ENCODE peak calls at places on chromosomes 5 and 9, in four cellular contexts. F is body of pancreas, I is right lobe of liver, Z is OCI-LY7. N is an unnamed sample.

GRCh38 chr9:114225534-114226288 is 70.4 kb downstream of the COL27A1 start:
- DNase-seq in F (no peak), I (no peak), Z (no peak), N (no peak)

GRCh38 chr5:42157215-42157614 is 232.1 kb downstream of the FBXO4 start:
- DNase-seq in F (no peak), I (no peak), Z (no peak), N (no peak)

GRCh38 chr9:13139641-13140171 is 139.8 kb downstream of the MPDZ start:
- DNase-seq in F (no peak), I (no peak), Z (no peak), N (peak)

GRCh38 chr5:137304227-137304874 is 194.8 kb downstream of the SPOCK1 start:
- DNase-seq in F (peak), I (peak), Z (no peak), N (no peak)

GRCh38 chr5:142571921-142572320 is 114.0 kb downstream of the FGF1 start:
- DNase-seq in F (no peak), I (no peak), Z (no peak), N (no peak)

GRCh38 chr9:130912932-130913598 is 16.5 kb upstream of the QRFP start:
- DNase-seq in F (no peak), I (no peak), Z (no peak), N (no peak)

GRCh38 chr9:131546336-131547084 is 1.2 kb downstream of the PRRT1B start:
- DNase-seq in F (peak), I (no peak), Z (no peak), N (peak)

GRCh38 chr9:136799079-136799853 is 3.1 kb downstream of the CCDC183 start:
- DNase-seq in F (peak), I (peak), Z (no peak), N (peak)

GRCh38 chr9:87350915-87351314 is 146.8 kb upstream of the DAPK1 start:
- DNase-seq in F (no peak), I (no peak), Z (no peak), N (no peak)

GRCh38 chr9:14423816-14424261 is 109.9 kb upstream of the NFIB start:
- DNase-seq in F (no peak), I (no peak), Z (no peak), N (no peak)

GRCh38 chr5:69522035-69522434 is 29.4 kb downstream of the OCLN start:
- DNase-seq in F (no peak), I (no peak), Z (no peak), N (no peak)

GRCh38 chr5:176693477-176693851 is 46.2 kb downstream of the TSPAN17 start:
- DNase-seq in F (no peak), I (no peak), Z (no peak), N (peak)

GRCh38 chr5:31029925-31030324 is 163.6 kb upstream of the CDH6 start:
- DNase-seq in F (no peak), I (no peak), Z (no peak), N (no peak)

GRCh38 chr5:66814146-66814991 is 218.2 kb downstream of the MAST4 start:
- DNase-seq in F (peak), I (no peak), Z (peak), N (peak)

GRCh38 chr5:124738751-124739559 is 7.5 kb downstream of the ZNF608 start:
- DNase-seq in F (no peak), I (no peak), Z (peak), N (no peak)
- TF ChIP-seq CTCF in F (peak), I (no peak), Z (peak), N (peak)

GRCh38 chr9:126448865-126449577 is 122.4 kb downstream of the MVB12B start:
- DNase-seq in F (no peak), I (no peak), Z (no peak), N (no peak)
- TF ChIP-seq CTCF in F (no peak), I (no peak), Z (no peak), N (no peak)

GRCh38 chr9:89734561-89734960 is 129.7 kb downstream of the GADD45G start:
- DNase-seq in F (peak), I (peak), Z (no peak), N (no peak)
- TF ChIP-seq CTCF in F (no peak), I (no peak), Z (no peak), N (no peak)

GRCh38 chr5:140734354-140734753 is 34.1 kb downstream of the ZMAT2 start:
- DNase-seq in F (no peak), I (no peak), Z (no peak), N (no peak)
- TF ChIP-seq CTCF in F (peak), I (peak), Z (peak), N (no peak)